ENCODE peak calls at places on chromosome X, in ten cellular contexts. B is activated CD4-positive, alpha-beta T cell treated with anti-CD3 and anti-CD28 coated beads, Interleukin-2, amount 50 U/mL, for 1 hour; D is NCI-H2029 treated with DMSO at 0.1 percent for 48 hours; I is stimulated activated CD4-positive, alpha-beta T cell treated with anti-CD3 and anti-CD28 coated beads, Interleukin-2, amount 100 ng/mL, for 4 hours; V is endothelial cell; T is lower lobe of right lung; A is effector CD4-positive, alpha-beta T cell; R is neural progenitor cell; F is esophagus muscularis mucosa; J is HFF-Myc. W is an unnamed sample.

GRCh38 chrX:129144172-129145038 is 378.9 kb downstream of the SMARCA1 start:
- DNase-seq in A (no peak), B (no peak), T (no peak), F (no peak), R (no peak), I (no peak), V (no peak), D (no peak), J (no peak), W (no peak)

GRCh38 chrX:138157850-138158249 is 553.7 kb downstream of the FGF13 start:
- DNase-seq in F (no peak), I (no peak), T (no peak), A (no peak), J (no peak), D (no peak), R (no peak), B (no peak), V (no peak), W (no peak)

GRCh38 chrX:9037296-9037695 is 3.4 kb upstream of the FAM9B start:
- DNase-seq in F (no peak), D (no peak), T (no peak), J (no peak), R (no peak), V (no peak), A (no peak), B (no peak), I (no peak), W (no peak)

GRCh38 chrX:17580529-17581155 is 156.7 kb upstream of the SCML1 start:
- DNase-seq in J (peak; percentile 35), B (no peak), R (no peak), T (no peak), I (no peak), A (no peak), F (no peak), V (no peak), D (no peak), W (no peak)

GRCh38 chrX:13670197-13670596 is 17.3 kb downstream of the TCEANC start:
- DNase-seq in V (no peak), I (no peak), B (no peak), A (no peak), T (no peak), J (no peak), F (no peak), R (no peak), D (no peak), W (no peak)

GRCh38 chrX:78754917-78755316 is 7.4 kb downstream of the LPAR4 start:
- DNase-seq in R (no peak), F (no peak), I (no peak), T (no peak), V (no peak), D (no peak), J (no peak), B (no peak), A (no peak), W (no peak)

GRCh38 chrX:73785493-73785892 is 222.5 kb downstream of the CHIC1 start:
- DNase-seq in B (no peak), T (no peak), A (no peak), J (no peak), V (no peak), R (no peak), D (no peak), F (no peak), I (no peak), W (no peak)

GRCh38 chrX:49999048-49999447 is 76.7 kb downstream of the CLCN5 start:
- DNase-seq in D (no peak), T (no peak), F (no peak), V (no peak), R (no peak), A (no peak), J (peak; percentile 29), I (no peak), B (no peak), W (no peak)

GRCh38 chrX:42619068-42619467 is 158.9 kb downstream of the PPP1R2C start:
- DNase-seq in F (no peak), D (no peak), R (no peak), T (no peak), A (no peak), B (no peak), V (no peak), J (no peak), I (no peak), W (no peak)

GRCh38 chrX:81377329-81377728 is 175.4 kb downstream of the SH3BGRL start:
- DNase-seq in J (peak; percentile 1), V (peak; percentile 2), F (no peak), T (no peak), A (no peak), I (no peak), R (peak; percentile 4), B (no peak), D (no peak), W (no peak)

GRCh38 chrX:107154787-107155620 is 36.4 kb upstream of the RBM41 start:
- DNase-seq in R (no peak), D (peak; percentile 2), T (no peak), A (no peak), J (peak; percentile 11), F (no peak), V (no peak), B (peak; percentile 1), I (no peak), W (no peak)

GRCh38 chrX:37684918-37685317 is 673 bp upstream of the XK start:
- DNase-seq in V (no peak), A (no peak), J (no peak), D (no peak), F (no peak), B (no peak), R (no peak), T (no peak), I (no peak), W (no peak)

GRCh38 chrX:140817943-140818342 is 108.4 kb downstream of the LINC00632 start:
- DNase-seq in D (no peak), A (no peak), B (no peak), V (peak; percentile 9), F (no peak), I (no peak), T (no peak), R (peak; percentile 33), J (peak; percentile 10), W (no peak)

GRCh38 chrX:140917354-140918115 is 84.9 kb upstream of the SPANXB1 start:
- DNase-seq in F (no peak), V (no peak), R (no peak), B (no peak), A (no peak), J (no peak), T (no peak), D (no peak), I (no peak), W (no peak)

GRCh38 chrX:153333271-153333670 is 682 bp upstream of the ZNF275 start:
- DNase-seq in R (no peak), B (no peak), A (no peak), J (no peak), V (no peak), F (no peak), D (no peak), I (no peak), T (no peak), W (no peak)

GRCh38 chrX:526295-527224 is 104.0 kb upstream of the SHOX start:
- DNase-seq in B (no peak), V (no peak), J (no peak), T (no peak), F (no peak), I (no peak), D (no peak), A (no peak), R (no peak), W (no peak)

GRCh38 chrX:50988649-50989048 is 78.1 kb downstream of the BMP15 start:
- DNase-seq in B (no peak), A (no peak), J (peak; percentile 1), F (no peak), I (no peak), V (peak; percentile 25), T (no peak), D (no peak), R (peak; percentile 53), W (peak; percentile 0)

GRCh38 chrX:53440101-53440500 is 5.9 kb upstream of the HSD17B10 start:
- DNase-seq in B (no peak), D (no peak), V (no peak), A (no peak), R (no peak), F (no peak), J (no peak), T (no peak), I (no peak), W (no peak)

GRCh38 chrX:1244164-1245076 is 24.2 kb upstream of the CSF2RA start:
- DNase-seq in V (no peak), D (no peak), F (no peak), T (no peak), J (no peak), B (no peak), A (no peak), I (no peak), R (peak; percentile 87), W (no peak)

GRCh38 chrX:16119353-16120220 is 3.8 kb upstream of the GRPR start:
- DNase-seq in J (no peak), T (no peak), I (no peak), V (no peak), D (no peak), R (no peak), B (no peak), F (no peak), A (no peak), W (no peak)

GRCh38 chrX:53481816-53482485 is 47.8 kb upstream of the HSD17B10 start:
- DNase-seq in B (peak; percentile 30), D (no peak), T (peak; percentile 44), V (peak; percentile 47), A (peak; percentile 16), I (peak; percentile 26), J (peak; percentile 19), F (no peak), R (peak; percentile 76), W (peak; percentile 41)

GRCh38 chrX:107135076-107135964 is 16.7 kb upstream of the RBM41 start:
- DNase-seq in I (no peak), T (no peak), B (no peak), J (no peak), R (no peak), D (no peak), F (no peak), V (no peak), A (no peak), W (no peak)

GRCh38 chrX:109475174-109475891 is 6.6 kb downstream of the GUCY2F start:
- DNase-seq in J (no peak), F (no peak), A (no peak), B (no peak), V (peak; percentile 51), D (no peak), I (no peak), R (peak; percentile 91), T (no peak), W (no peak)

GRCh38 chrX:29724316-29724715 is 491.0 kb upstream of the MAGEB2 start:
- DNase-seq in R (no peak), F (no peak), J (no peak), V (no peak), A (no peak), I (no peak), T (no peak), B (no peak), D (no peak), W (no peak)

GRCh38 chrX:134460861-134461218 is 875 bp downstream of the HPRT1 start:
- DNase-seq in T (no peak), J (no peak), A (no peak), I (no peak), D (no peak), B (no peak), F (no peak), V (no peak), R (no peak), W (peak; percentile 1)

W was measured in effector memory CD8-positive, alpha-beta T cell.